ENCODE peak calls at places on chromosomes 12 and 14, in seven cellular contexts. X, R, A, V, Z, N and U are unnamed samples.

GRCh38 chr12:7144414-7145120 is 14.4 kb downstream of the CLSTN3 start:
- DNase-seq in X (peak; percentile 18), R (no peak), A (peak; percentile 57), V (no peak), Z (peak; percentile 39), N (no peak), U (no peak)

GRCh38 chr14:104753528-104754212 is 723 bp downstream of the SIVA1 start:
- DNase-seq in X (no peak), R (no peak), A (peak; percentile 44), V (no peak), Z (peak; percentile 17), N (no peak), U (no peak)

GRCh38 chr12:94795520-94795919 is 145.2 kb upstream of the TMCC3 start:
- DNase-seq in X (peak; percentile 63), R (no peak), A (peak; percentile 52), V (no peak), Z (peak; percentile 41), N (no peak), U (no peak)

GRCh38 chr12:117063162-117063911 is 35.9 kb downstream of the TESC start:
- DNase-seq in X (no peak), R (no peak), A (peak; percentile 27), V (peak; percentile 55), Z (no peak), N (no peak), U (no peak)

GRCh38 chr12:104569348-104570173 is 112.8 kb downstream of the CHST11 start:
- DNase-seq in X (no peak), R (no peak), A (no peak), V (peak; percentile 88), Z (no peak), N (no peak), U (no peak)

GRCh38 chr14:100446572-100446971 is 123.4 kb downstream of the SLC25A47 start:
- DNase-seq in X (no peak), R (no peak), A (peak; percentile 88), V (no peak), Z (no peak), N (peak; percentile 77), U (no peak)

GRCh38 chr12:93016752-93017350 is 87.8 kb upstream of the EEA1 start:
- DNase-seq in X (no peak), R (peak; percentile 88), A (no peak), V (no peak), Z (peak; percentile 69), N (no peak), U (no peak)

GRCh38 chr12:12048714-12049113 is 22.0 kb upstream of the BCL2L14 start:
- DNase-seq in X (no peak), R (no peak), A (no peak), V (no peak), Z (no peak), N (peak; percentile 24), U (no peak)

GRCh38 chr12:54725233-54725843 is 77.2 kb upstream of the DCD start:
- DNase-seq in X (peak; percentile 48), R (peak; percentile 30), A (peak; percentile 79), V (no peak), Z (peak; percentile 24), N (no peak), U (peak; percentile 80)

GRCh38 chr14:75299064-75299463 is 20.4 kb downstream of the FOS start:
- DNase-seq in X (no peak), R (no peak), A (no peak), V (no peak), Z (no peak), N (no peak), U (peak; percentile 96)

GRCh38 chr14:55237999-55238680 is 33.1 kb upstream of the FBXO34 start:
- DNase-seq in X (no peak), R (no peak), A (no peak), V (no peak), Z (no peak), N (no peak), U (no peak)

GRCh38 chr12:52023976-52024688 is 17.4 kb downstream of the TAMALIN start:
- DNase-seq in X (no peak), R (no peak), A (no peak), V (no peak), Z (no peak), N (no peak), U (no peak)

GRCh38 chr14:30193791-30194407 is 266.3 kb upstream of the PRKD1 start:
- DNase-seq in X (no peak), R (no peak), A (no peak), V (no peak), Z (no peak), N (no peak), U (no peak)

GRCh38 chr12:2853626-2854025 is 3.2 kb downstream of the TEX52 start:
- DNase-seq in X (peak; percentile 28), R (peak; percentile 48), A (peak; percentile 95), V (no peak), Z (peak; percentile 69), N (peak; percentile 98), U (no peak)

GRCh38 chr12:15698377-15698867 is 90.8 kb downstream of the EPS8 start:
- DNase-seq in X (no peak), R (no peak), A (peak; percentile 42), V (no peak), Z (peak; percentile 55), N (no peak), U (no peak)

GRCh38 chr12:9731393-9731792 is 1.5 kb downstream of the CLECL1 start:
- DNase-seq in X (no peak), R (no peak), A (no peak), V (no peak), Z (no peak), N (no peak), U (no peak)

GRCh38 chr14:101347893-101348777 is 213.2 kb upstream of the DIO3 start:
- DNase-seq in X (no peak), R (no peak), A (no peak), V (no peak), Z (no peak), N (no peak), U (no peak)

GRCh38 chr14:59424707-59425106 is 40.5 kb downstream of the GPR135 start:
- DNase-seq in X (no peak), R (no peak), A (no peak), V (no peak), Z (no peak), N (no peak), U (no peak)

GRCh38 chr12:118103601-118104382 is at the start of gene VSIG10:
- DNase-seq in X (no peak), R (peak; percentile 71), A (peak; percentile 85), V (no peak), Z (peak; percentile 74), N (peak; percentile 80), U (no peak)

GRCh38 chr14:91078095-91078737 is 17.8 kb upstream of the RPS6KA5 start:
- DNase-seq in X (no peak), R (no peak), A (no peak), V (peak; percentile 77), Z (no peak), N (no peak), U (no peak)

GRCh38 chr12:109775172-109775881 is 57.9 kb downstream of the TRPV4 start:
- DNase-seq in X (no peak), R (peak; percentile 50), A (peak; percentile 87), V (no peak), Z (peak; percentile 62), N (peak; percentile 91), U (peak; percentile 59)

GRCh38 chr14:65791551-65791981 is 379.0 kb downstream of the FUT8 start:
- DNase-seq in X (no peak), R (no peak), A (no peak), V (peak; percentile 5), Z (peak; percentile 34), N (no peak), U (no peak)

GRCh38 chr14:92362781-92363235 is 39.8 kb downstream of the SLC24A4 start:
- DNase-seq in X (no peak), R (no peak), A (no peak), V (no peak), Z (no peak), N (no peak), U (no peak)

GRCh38 chr14:58808828-58809227 is 171.1 kb downstream of the DACT1 start:
- DNase-seq in X (no peak), R (no peak), A (no peak), V (no peak), Z (peak; percentile 61), N (no peak), U (no peak)

GRCh38 chr12:87820524-87821194 is 208.5 kb downstream of the C12orf50 start:
- DNase-seq in X (peak; percentile 64), R (no peak), A (no peak), V (no peak), Z (no peak), N (no peak), U (no peak)

GRCh38 chr12:89663577-89664357 is 44.9 kb downstream of the ATP2B1 start:
- DNase-seq in X (no peak), R (no peak), A (no peak), V (peak; percentile 37), Z (peak; percentile 14), N (no peak), U (no peak)
- TF ChIP-seq POLR2AphosphoS5 in X (no peak), R (no peak), A (no peak), V (no peak), Z (no peak), N (no peak), U (no peak)

GRCh38 chr14:22979748-22980392 is 2.5 kb downstream of the AJUBA start:
- DNase-seq in X (no peak), R (peak; percentile 49), A (no peak), V (no peak), Z (no peak), N (no peak), U (no peak)

GRCh38 chr14:22980672-22981089 is 1.7 kb downstream of the AJUBA start:
- DNase-seq in X (no peak), R (peak; percentile 76), A (peak; percentile 78), V (no peak), Z (no peak), N (peak; percentile 80), U (no peak)

GRCh38 chr14:22981090-22982012 is 1.0 kb downstream of the AJUBA start:
- DNase-seq in X (no peak), R (no peak), A (peak; percentile 44), V (no peak), Z (peak; percentile 45), N (peak; percentile 81), U (no peak)

GRCh38 chr14:22982477-22983245 is at the start of gene AJUBA:
- DNase-seq in X (peak; percentile 78), R (peak; percentile 98), A (peak; percentile 96), V (no peak), Z (peak; percentile 88), N (peak; percentile 89), U (peak; percentile 62)

GRCh38 chr14:22982013-22982476 is 306 bp downstream of the AJUBA start:
- DNase-seq in X (no peak), R (no peak), A (peak; percentile 65), V (no peak), Z (peak; percentile 28), N (no peak), U (no peak)
- TF ChIP-seq EZH2 in X (no peak), R (no peak), A (no peak), V (no peak), Z (no peak), N (no peak), U (no peak)

DNA sequence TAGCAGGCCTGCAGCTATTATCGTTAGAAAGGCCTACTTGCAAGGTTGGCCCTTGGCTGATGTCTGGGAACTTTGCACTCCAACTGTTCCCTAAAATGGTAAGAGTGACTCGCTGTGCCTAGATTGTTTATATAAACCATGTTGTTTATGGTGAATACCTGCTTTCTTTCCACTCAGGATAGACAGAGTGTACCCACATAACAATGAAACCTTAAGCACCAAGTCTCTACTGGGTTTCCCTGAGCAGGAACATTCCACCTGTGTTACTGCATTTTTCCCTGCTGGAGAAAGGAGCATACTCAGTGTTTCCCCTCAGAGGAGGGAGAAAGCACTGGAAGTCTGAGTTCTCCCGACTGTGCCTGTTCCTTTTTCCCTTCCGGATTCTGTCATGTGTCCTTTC is 32.8 kb downstream of the ERP29 start:
- DNase-seq in X (no peak), R (no peak), A (no peak), V (no peak), Z (no peak), N (no peak), U (no peak)
- TF ChIP-seq POLR2AphosphoS5 in X (no peak), R (no peak), A (no peak), V (no peak), Z (no peak), N (no peak), U (no peak)

GRCh38 chr12:48004039-48004940 is at the start of gene COL2A1:
- DNase-seq in X (no peak), R (no peak), A (peak; percentile 81), V (no peak), Z (peak; percentile 27), N (peak; percentile 88), U (no peak)
- TF ChIP-seq EZH2 in X (no peak), R (no peak), A (peak; percentile 76), V (no peak), Z (peak; percentile 82), N (peak; percentile 77), U (no peak)